ENCODE peak calls at places on chromosomes 6 and 20, in four cellular contexts. T is stimulated activated CD4-positive, alpha-beta T cell treated with anti-CD3 and anti-CD28 coated beads, Interleukin-15, amount 100 ng/mL, for 24 hours; P is left cardiac atrium; S is GM23248. W is an unnamed sample.

GRCh38 chr20:43925786-43926185 is 11.1 kb downstream of the TOX2 start:
- DNase-seq in T (peak), P (no peak), S (peak), W (no peak)

GRCh38 chr20:43749734-43750294 is 23.0 kb upstream of the GTSF1L start:
- DNase-seq in P (peak), S (peak), T (peak), W (peak)

GRCh38 chr20:46501337-46501942 is 11.9 kb downstream of the ZNF334 start:
- DNase-seq in S (no peak), P (no peak), T (no peak), W (no peak)

GRCh38 chr20:20632644-20633043 is 79.8 kb downstream of the RALGAPA2 start:
- DNase-seq in S (no peak), T (no peak), P (no peak), W (no peak)

GRCh38 chr6:7236312-7237209 is 76.4 kb downstream of the SSR1 start:
- DNase-seq in P (no peak), S (no peak), T (no peak), W (no peak)

GRCh38 chr6:34513628-34514027 is 42.5 kb downstream of the SPDEF start:
- DNase-seq in S (no peak), T (no peak), P (no peak), W (no peak)

GRCh38 chr6:79672631-79673065 is 41.5 kb downstream of the SH3BGRL2 start:
- DNase-seq in S (peak), P (no peak), T (no peak), W (no peak)

GRCh38 chr20:59042151-59042795 is at the start of gene PRELID3B:
- DNase-seq in P (no peak), T (peak), S (peak), W (no peak)

GRCh38 chr6:100460650-100461204 is 4.0 kb downstream of the SIM1 start:
- DNase-seq in P (no peak), T (no peak), S (peak), W (no peak)

GRCh38 chr20:41505198-41505597 is 113.0 kb downstream of the CHD6 start:
- DNase-seq in P (no peak), S (no peak), T (no peak), W (no peak)

GRCh38 chr6:87391334-87391733 is 16.4 kb upstream of the CFAP206 start:
- DNase-seq in T (no peak), S (peak), P (no peak), W (no peak)

GRCh38 chr6:30111266-30111856 is 1.5 kb downstream of the TRIM31 start:
- DNase-seq in T (no peak), P (no peak), S (no peak), W (no peak)

W was measured in right atrium auricular region.